ENCODE peak calls at places on chromosomes 5 and 9, in four cellular contexts. H, E, A and K are unnamed samples.
A peak's percentile ranks its signal among the peaks of the same experiment; 100 is the strongest.

GRCh38 chr5:148387325-148387724 is 3.6 kb downstream of the FBXO38 start:
- DNase-seq in E (peak; percentile 70), H (peak; percentile 83), A (no peak), K (no peak)

GRCh38 chr5:113215401-113216060 is 219.3 kb downstream of the TSSK1B start:
- DNase-seq in A (no peak), H (no peak), E (no peak), K (no peak)

GRCh38 chr9:121700165-121700830 is 48.9 kb downstream of the DAB2IP start:
- DNase-seq in E (no peak), H (no peak), A (peak; percentile 76), K (peak; percentile 73)

GRCh38 chr9:36301227-36301626 is 43.0 kb upstream of the GNE start:
- DNase-seq in E (no peak), H (no peak), A (no peak), K (no peak)

GRCh38 chr9:32841314-32841713 is 58.0 kb downstream of the TMEM215 start:
- DNase-seq in E (no peak), A (no peak), H (no peak), K (no peak)

GRCh38 chr5:40688127-40688756 is 8.5 kb downstream of the PTGER4 start:
- DNase-seq in A (peak; percentile 75), E (peak; percentile 72), H (peak; percentile 79), K (peak; percentile 83)

GRCh38 chr5:177578331-177578730 is 13.7 kb upstream of the TMED9 start:
- DNase-seq in H (no peak), A (no peak), E (no peak), K (no peak)

GRCh38 chr9:87554177-87554940 is 56.7 kb downstream of the DAPK1 start:
- DNase-seq in H (no peak), E (no peak), A (peak; percentile 27), K (no peak)

GRCh38 chr5:120614512-120614911 is 150.4 kb downstream of the PRR16 start:
- DNase-seq in E (no peak), H (peak; percentile 43), A (no peak), K (no peak)

GRCh38 chr5:123916331-123917121 is 404.5 kb downstream of the CSNK1G3 start:
- DNase-seq in E (peak; percentile 13), H (peak; percentile 53), A (no peak), K (no peak)

GRCh38 chr9:107833295-107833694 is 343.7 kb upstream of the KLF4 start:
- DNase-seq in E (no peak), A (no peak), H (no peak), K (no peak)

GRCh38 chr5:14108170-14108996 is 34.8 kb upstream of the TRIO start:
- DNase-seq in H (peak; percentile 78), E (peak; percentile 73), A (peak; percentile 68), K (peak; percentile 54)

GRCh38 chr5:162990856-162991497 is 446.4 kb upstream of the CCNG1 start:
- DNase-seq in E (no peak), A (no peak), H (no peak), K (no peak)

DNA sequence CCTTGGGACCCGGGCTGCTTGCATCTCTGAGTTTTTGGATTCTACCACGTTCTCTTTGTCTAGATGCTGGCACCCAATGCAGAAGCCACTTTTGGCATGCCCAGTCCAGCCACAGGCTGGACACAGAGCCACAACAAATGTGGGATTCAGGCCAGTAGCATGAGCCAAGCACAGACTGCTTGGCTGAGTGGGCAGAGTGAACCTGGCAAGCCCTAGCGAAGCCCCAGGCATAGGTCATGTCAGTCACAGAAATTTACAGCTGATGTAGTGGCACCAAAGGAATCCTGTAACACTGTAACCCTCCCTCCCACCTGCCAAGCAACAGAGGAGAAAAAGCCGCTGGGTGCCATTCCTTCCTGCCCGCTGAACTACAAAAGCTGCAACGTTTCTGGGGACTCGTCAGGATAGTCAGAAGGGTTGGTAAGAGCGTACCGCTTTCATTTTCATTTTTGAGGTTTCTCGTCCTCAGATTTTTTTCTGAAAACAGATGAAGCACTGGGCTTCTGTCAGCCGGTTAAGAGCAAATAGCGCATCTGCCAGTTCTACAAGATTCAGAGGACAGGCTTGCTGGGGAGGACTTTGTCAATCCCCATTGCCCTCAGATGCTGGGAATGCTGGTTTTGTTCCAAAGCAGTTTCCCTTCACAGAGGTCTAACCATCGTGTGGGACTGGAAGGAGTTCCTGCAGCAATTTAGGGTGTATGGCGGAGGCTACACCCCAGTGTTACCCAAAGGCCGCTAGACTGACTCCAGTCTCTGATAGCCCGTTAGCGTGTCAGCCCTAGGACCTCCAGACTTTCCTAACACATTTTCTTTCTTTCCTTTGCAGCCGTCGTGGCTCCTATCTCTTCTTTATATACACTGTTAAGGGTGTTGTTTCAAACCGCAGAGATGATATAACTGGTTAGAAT is 399.0 kb downstream of the HTR1A start:
- DNase-seq in H (no peak), A (no peak), E (no peak), K (no peak)
- TF ChIP-seq CTCF in H (no peak), A (no peak), E (no peak), K (no peak)

GRCh38 chr9:134329886-134330285 is 3.6 kb downstream of the RXRA start:
- DNase-seq in E (no peak), H (no peak), A (no peak), K (no peak)

GRCh38 chr9:134328341-134328840 is 2.1 kb downstream of the RXRA start:
- DNase-seq in A (no peak), E (no peak), H (no peak), K (no peak)

GRCh38 chr9:134327671-134328231 is 1.5 kb downstream of the RXRA start:
- DNase-seq in H (no peak), A (no peak), E (no peak), K (no peak)

GRCh38 chr9:134329576-134329855 is 3.3 kb downstream of the RXRA start:
- DNase-seq in E (no peak), H (no peak), A (no peak), K (no peak)

GRCh38 chr9:134328841-134329575 is 2.8 kb downstream of the RXRA start:
- DNase-seq in H (no peak), A (no peak), E (no peak), K (no peak)
- TF ChIP-seq CTCF in H (no peak), A (no peak), E (no peak), K (no peak)

GRCh38 chr5:195401-196160 is 4.3 kb downstream of the LRRC14B start:
- DNase-seq in E (no peak), A (no peak), H (no peak), K (no peak)
- TF ChIP-seq CTCF in E (peak; percentile 17), A (peak; percentile 20), H (no peak), K (no peak)

GRCh38 chr9:101029300-101030021 is 934 bp downstream of the PLPPR1 start:
- DNase-seq in A (no peak), E (no peak), H (no peak), K (no peak)

GRCh38 chr9:101030022-101030391 is 1.5 kb downstream of the PLPPR1 start:
- DNase-seq in A (no peak), E (no peak), H (no peak), K (no peak)

GRCh38 chr9:101027246-101027645 is 1.3 kb upstream of the PLPPR1 start:
- DNase-seq in E (no peak), A (no peak), H (no peak), K (no peak)

GRCh38 chr9:101027733-101028345 is 688 bp upstream of the PLPPR1 start:
- DNase-seq in E (no peak), A (no peak), H (no peak), K (no peak)

GRCh38 chr9:101028346-101029299 is at the start of gene PLPPR1:
- DNase-seq in A (peak; percentile 55), E (no peak), H (no peak), K (peak; percentile 66)
- TF ChIP-seq CTCF in A (no peak), E (no peak), H (no peak), K (no peak)

GRCh38 chr5:139273322-139273571 is 20.3 kb upstream of the MATR3 start:
- DNase-seq in A (no peak), E (no peak), H (no peak), K (no peak)

GRCh38 chr5:139271201-139272027 is 22.1 kb upstream of the MATR3 start:
- DNase-seq in H (peak; percentile 75), E (peak; percentile 82), A (no peak), K (no peak)

GRCh38 chr5:139272471-139273321 is 20.8 kb upstream of the MATR3 start:
- DNase-seq in H (peak; percentile 57), E (no peak), A (no peak), K (no peak)

GRCh38 chr5:139275536-139276297 is 17.8 kb upstream of the MATR3 start:
- DNase-seq in E (no peak), H (no peak), A (no peak), K (no peak)

DNA sequence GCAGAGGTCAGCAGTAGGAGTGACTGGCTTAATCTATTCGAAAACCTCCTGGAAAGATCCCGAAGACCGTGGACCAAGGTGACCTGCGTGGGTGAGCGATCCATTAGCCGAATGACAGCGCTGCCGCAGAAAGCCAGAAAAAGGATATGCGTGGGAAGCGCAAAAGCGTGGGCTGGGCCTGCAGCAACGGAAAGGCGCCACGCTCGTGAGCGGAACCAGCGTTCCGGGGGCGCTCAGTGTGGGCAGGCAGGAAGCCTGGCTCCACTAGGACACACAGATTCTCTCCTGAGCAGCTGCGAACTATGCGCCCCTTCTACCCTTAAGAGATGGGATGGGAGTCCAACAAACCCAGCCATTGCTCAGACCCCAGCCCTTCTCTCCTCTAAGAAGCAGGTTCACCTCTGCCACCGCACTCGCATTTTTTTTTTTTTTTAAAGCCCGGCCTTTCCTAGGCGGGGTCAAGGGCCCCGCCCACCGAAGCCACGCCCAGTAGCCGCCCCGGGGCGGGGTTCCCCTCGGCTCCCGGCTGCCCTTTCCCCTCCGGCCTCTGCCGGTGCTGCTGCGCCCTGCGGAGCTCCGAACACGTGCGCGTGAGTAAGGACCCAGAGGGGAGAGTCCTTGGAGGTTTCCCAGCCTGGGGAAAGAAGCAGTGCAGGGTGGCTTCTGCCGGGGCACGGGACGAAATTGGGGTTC is 19.8 kb upstream of the MATR3 start:
- DNase-seq in E (peak; percentile 55), H (peak; percentile 92), A (peak; percentile 94), K (peak; percentile 88)
- TF ChIP-seq CTCF in E (no peak), H (no peak), A (peak; percentile 11), K (no peak)

GRCh38 chr5:1735320-1735970 is 64.2 kb downstream of the MRPL36 start:
- DNase-seq in E (no peak), A (no peak), H (no peak), K (no peak)

GRCh38 chr5:1736065-1736464 is 63.6 kb downstream of the MRPL36 start:
- DNase-seq in H (no peak), A (no peak), E (no peak), K (no peak)

GRCh38 chr5:1734908-1735289 is 64.7 kb downstream of the MRPL36 start:
- DNase-seq in A (no peak), E (no peak), H (no peak), K (no peak)

GRCh38 chr5:1736889-1737711 is 62.5 kb downstream of the MRPL36 start:
- DNase-seq in H (no peak), E (no peak), A (no peak), K (peak; percentile 14)

DNA sequence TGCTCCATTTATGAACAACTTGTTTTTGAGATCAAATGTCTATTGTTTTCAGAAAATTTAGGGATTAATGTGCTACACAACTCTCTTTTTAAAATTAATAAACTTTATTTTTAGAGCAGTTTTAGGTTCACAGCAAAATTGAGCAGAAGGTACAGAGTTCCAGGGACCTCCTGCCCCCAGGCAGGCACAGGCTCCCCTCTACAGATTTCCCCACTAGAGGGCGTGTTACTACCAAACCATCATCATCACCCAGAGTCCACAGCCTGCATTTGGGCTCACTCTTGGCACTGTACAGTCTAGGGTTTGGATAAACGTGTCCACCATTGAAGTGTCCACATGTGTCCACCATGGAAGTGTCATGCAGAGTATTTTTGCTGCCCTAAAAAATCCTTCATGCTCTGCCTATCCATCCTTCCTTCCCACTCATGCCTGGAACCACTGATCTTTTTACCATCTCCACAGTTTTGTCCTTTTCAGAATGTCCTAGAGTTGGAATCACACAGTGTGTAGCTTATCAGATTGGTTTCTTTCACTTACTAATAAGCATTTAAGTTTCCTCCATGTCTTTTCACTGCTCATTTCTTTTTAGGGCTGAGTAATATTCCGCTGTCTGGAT is 61.7 kb downstream of the MRPL36 start:
- DNase-seq in A (no peak), H (peak; percentile 5), E (no peak), K (peak; percentile 24)
- TF ChIP-seq CTCF in A (peak; percentile 58), H (peak; percentile 54), E (peak; percentile 53), K (peak; percentile 49)